ENCODE peak calls at places on chromosomes 1 and 21, in four cellular contexts. H, C, Q and T are unnamed samples.

GRCh38 chr1:114695430-114696093 is at the start of gene AMPD1:
- DNase-seq in H (no peak), C (no peak), Q (peak; percentile 9), T (no peak)

GRCh38 chr1:23530089-23530749 is 814 bp downstream of the E2F2 start:
- DNase-seq in H (peak; percentile 53), C (no peak), Q (no peak), T (peak; percentile 80)

GRCh38 chr1:23751050-23751814 is 8.0 kb downstream of the ELOA start:
- DNase-seq in H (peak; percentile 50), C (peak; percentile 74), Q (no peak), T (peak; percentile 79)

GRCh38 chr1:245614476-245614875 is 459.7 kb downstream of the KIF26B start:
- DNase-seq in H (no peak), C (no peak), Q (no peak), T (no peak)

GRCh38 chr1:87330201-87330953 is 1.7 kb downstream of the LMO4 start:
- DNase-seq in H (peak; percentile 19), C (peak; percentile 50), Q (no peak), T (peak; percentile 75)

GRCh38 chr1:185813401-185813979 is 79.3 kb downstream of the HMCN1 start:
- DNase-seq in H (no peak), C (peak; percentile 59), Q (peak; percentile 60), T (peak; percentile 59)

GRCh38 chr1:60280764-60281278 is 207.3 kb upstream of the C1orf87 start:
- DNase-seq in H (no peak), C (no peak), Q (no peak), T (no peak)

GRCh38 chr21:42375141-42375905 is 9.0 kb upstream of the TFF1 start:
- DNase-seq in H (no peak), C (no peak), Q (no peak), T (no peak)

GRCh38 chr1:152182431-152182830 is 23.4 kb upstream of the RPTN start:
- DNase-seq in H (no peak), C (no peak), Q (peak; percentile 41), T (peak; percentile 66)

GRCh38 chr1:28259935-28260802 is 851 bp downstream of the SESN2 start:
- DNase-seq in H (peak; percentile 48), C (peak; percentile 90), Q (peak; percentile 37), T (peak; percentile 80)

GRCh38 chr1:247209306-247209900 is 37.6 kb upstream of the ZNF124 start:
- DNase-seq in H (no peak), C (no peak), Q (peak; percentile 7), T (peak; percentile 62)

GRCh38 chr1:40133839-40134238 is 27.3 kb upstream of the RLF start:
- DNase-seq in H (no peak), C (no peak), Q (no peak), T (no peak)

GRCh38 chr1:58779837-58780585 is 3.8 kb downstream of the JUN start:
- DNase-seq in H (no peak), C (peak; percentile 25), Q (peak; percentile 68), T (peak; percentile 76)

GRCh38 chr1:81377406-81377805 is 423.3 kb upstream of the ADGRL2 start:
- DNase-seq in H (no peak), C (no peak), Q (no peak), T (no peak)

GRCh38 chr1:43171312-43171875 is 696 bp downstream of the EBNA1BP2 start:
- DNase-seq in H (no peak), C (no peak), Q (no peak), T (peak; percentile 61)

GRCh38 chr1:89865498-89866385 is 44.9 kb downstream of the LRRC8D start:
- DNase-seq in H (no peak), C (no peak), Q (peak; percentile 50), T (no peak)

GRCh38 chr1:230049731-230050130 is 17.3 kb upstream of the GALNT2 start:
- DNase-seq in H (no peak), C (peak; percentile 12), Q (no peak), T (no peak)

GRCh38 chr1:227316941-227317540 is 1.3 kb downstream of the CDC42BPA start:
- DNase-seq in H (no peak), C (peak; percentile 13), Q (no peak), T (no peak)